ENCODE peak calls at places on chromosomes 13 and 19, in four cellular contexts. G is lung, C is cardiac muscle cell, U is lower lobe of right lung. Z is an unnamed sample.

GRCh38 chr13:23551213-23552008 is 18.8 kb upstream of the TNFRSF19 start:
- DNase-seq in U (no peak), C (peak; percentile 26), G (no peak), Z (no peak)

GRCh38 chr19:48868196-48868886 is at the start of gene PLEKHA4:
- DNase-seq in U (peak; percentile 58), G (peak; percentile 56), C (peak; percentile 71), Z (peak; percentile 88)

GRCh38 chr19:43532571-43532961 is 422 bp upstream of the ZNF575 start:
- DNase-seq in G (no peak), C (no peak), U (peak; percentile 76), Z (no peak)

GRCh38 chr19:23758187-23759074 is at the start of gene ZNF681:
- DNase-seq in U (peak; percentile 90), C (peak; percentile 94), G (peak; percentile 91), Z (peak; percentile 90)

GRCh38 chr13:113639661-113640262 is 18.2 kb downstream of the ATP4B start:
- DNase-seq in C (no peak), G (no peak), U (peak; percentile 22), Z (no peak)

GRCh38 chr13:24540236-24541126 is 27.9 kb upstream of the PARP4 start:
- DNase-seq in G (no peak), U (peak; percentile 51), C (peak; percentile 54), Z (no peak)

GRCh38 chr13:104318121-104318520 is 1251.9 kb upstream of the SLC10A2 start:
- DNase-seq in C (peak; percentile 69), G (no peak), U (no peak), Z (no peak)

GRCh38 chr19:36049080-36049698 is 4.9 kb downstream of the THAP8 start:
- DNase-seq in G (no peak), U (no peak), C (no peak), Z (no peak)

GRCh38 chr19:34269968-34270621 is 15.7 kb downstream of the GARRE1 start:
- DNase-seq in U (peak; percentile 77), G (peak; percentile 49), C (peak; percentile 81), Z (peak; percentile 27)

GRCh38 chr13:67048793-67049150 is 181.4 kb downstream of the PCDH9 start:
- DNase-seq in C (peak; percentile 89), U (no peak), G (no peak), Z (no peak)

GRCh38 chr19:39506944-39507714 is 7.8 kb upstream of the SELENOV start:
- DNase-seq in C (peak; percentile 79), U (no peak), G (no peak), Z (no peak)

GRCh38 chr13:50015263-50015662 is at the start of gene KCNRG:
- DNase-seq in U (no peak), G (no peak), C (peak; percentile 51), Z (no peak)

GRCh38 chr13:73190477-73190876 is 131.7 kb downstream of the KLF5 start:
- DNase-seq in C (no peak), G (no peak), U (no peak), Z (no peak)

GRCh38 chr13:73189365-73189764 is 130.6 kb downstream of the KLF5 start:
- DNase-seq in G (no peak), C (no peak), U (no peak), Z (no peak)

GRCh38 chr13:73189766-73190165 is 131.0 kb downstream of the KLF5 start:
- DNase-seq in G (no peak), U (no peak), C (no peak), Z (no peak)

DNA sequence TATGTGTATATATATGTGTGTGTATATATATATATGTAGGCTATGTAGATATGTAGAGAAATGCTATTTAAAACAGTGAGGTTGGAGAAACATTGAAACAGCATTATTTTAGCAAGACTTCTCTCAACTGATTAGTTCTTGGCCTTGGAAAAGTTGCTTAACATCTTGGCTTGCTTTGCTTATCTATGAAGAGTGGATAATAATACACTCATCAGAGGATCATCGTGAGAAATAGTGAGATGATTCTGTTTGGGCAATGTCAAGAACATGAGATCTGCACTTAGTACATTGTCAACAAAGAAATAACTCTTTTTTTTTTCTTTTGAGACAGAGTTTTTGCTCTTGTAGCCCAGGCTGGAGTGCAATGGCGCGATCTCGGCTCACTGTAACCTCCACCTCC is 128.3 kb downstream of the KLF5 start:
- DNase-seq in G (no peak), C (peak; percentile 35), U (no peak), Z (no peak)
- TF ChIP-seq CTCF in G (no peak), C (no peak), U (no peak), Z (no peak)

GRCh38 chr13:36343766-36344165 is 2.4 kb downstream of the SPART start:
- DNase-seq in U (no peak), C (no peak), G (no peak), Z (no peak)

GRCh38 chr13:36344173-36344572 is 2.0 kb downstream of the SPART start:
- DNase-seq in G (no peak), C (peak; percentile 91), U (no peak), Z (no peak)

GRCh38 chr13:36341718-36342117 is 4.5 kb downstream of the SPART start:
- DNase-seq in U (no peak), G (no peak), C (peak; percentile 55), Z (no peak)

GRCh38 chr13:36337938-36338337 is 8.3 kb downstream of the SPART start:
- DNase-seq in G (no peak), U (no peak), C (no peak), Z (no peak)

DNA sequence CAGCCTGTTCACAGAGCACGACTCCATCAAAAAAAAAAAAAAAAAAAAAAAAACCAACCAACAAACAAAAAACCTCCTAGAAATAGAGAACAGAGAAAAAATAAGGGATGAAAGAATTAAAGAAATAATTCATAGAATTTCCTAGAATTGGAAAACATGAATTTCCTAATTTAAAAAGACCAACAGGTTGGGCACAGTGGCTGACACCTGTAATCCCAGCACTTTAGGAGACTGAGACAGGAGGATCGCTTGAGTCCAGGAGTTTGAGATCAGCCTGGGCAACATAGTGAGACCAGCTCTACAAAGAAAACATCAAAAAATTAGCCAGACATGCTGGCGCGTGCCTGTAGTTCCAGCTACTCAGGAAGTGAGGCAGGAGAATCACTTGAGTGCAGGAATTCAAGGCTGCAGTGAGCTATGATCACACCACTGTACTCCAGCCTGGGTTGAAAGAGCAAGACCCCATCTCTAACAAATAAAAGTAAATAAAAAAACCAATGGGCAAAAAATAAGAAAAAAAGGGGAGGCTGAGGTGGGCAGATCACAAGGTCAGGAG is 6.5 kb downstream of the SPART start:
- DNase-seq in C (no peak), G (no peak), U (no peak), Z (no peak)
- H3K27ac ChIP-seq in C (no peak overlapping the region), G (no peak overlapping the region), U (no peak overlapping the region), Z (no peak overlapping the region)

DNA sequence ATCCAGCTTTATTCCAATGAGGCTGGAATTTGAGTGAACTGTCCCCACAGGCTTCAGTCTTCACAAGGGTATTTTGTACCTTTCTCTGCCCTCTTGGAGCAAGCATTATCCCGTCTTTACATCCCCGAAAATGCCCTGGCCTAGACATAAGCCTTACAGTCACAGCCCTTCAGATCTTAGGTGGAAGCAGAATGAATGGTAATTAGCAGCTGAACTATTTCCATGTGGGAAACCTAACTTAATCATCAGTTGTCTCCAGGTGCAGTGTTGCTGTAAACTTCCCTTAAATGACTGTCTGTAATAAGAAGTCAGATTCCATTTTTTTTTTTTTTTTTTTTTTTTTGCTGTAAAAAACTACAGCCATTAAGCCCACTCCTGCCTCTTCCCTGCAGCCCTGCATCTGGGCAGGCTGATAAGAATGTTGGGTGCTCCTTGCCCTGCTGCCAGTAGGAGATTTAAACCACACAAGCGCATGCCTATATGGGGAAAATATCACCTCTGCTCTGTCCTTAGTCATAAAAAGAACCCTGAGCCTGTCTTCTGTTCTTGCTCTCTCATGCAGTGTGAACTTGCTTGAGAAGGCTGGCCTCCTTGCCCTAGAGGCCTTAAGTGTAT is 426.8 kb upstream of the SLITRK5 start:
- DNase-seq in G (no peak), U (no peak), C (no peak), Z (no peak)
- H3K4me1 ChIP-seq in G (no peaks in the 10 kb centered on the region), U (no peaks in the 10 kb centered on the region), C (no peaks in the 10 kb centered on the region), Z (no peaks in the 10 kb centered on the region)

GRCh38 chr13:89066868-89067466 is 1395.8 kb downstream of the SLITRK5 start:
- DNase-seq in G (peak; percentile 31), U (no peak), C (peak; percentile 38), Z (no peak)
- TF ChIP-seq CTCF in G (peak; percentile 40), U (peak; percentile 62), C (peak; percentile 56), Z (peak; percentile 15)

Z was measured in psoas muscle.